ENCODE peak calls at places on chromosomes 7 and 10, in four cellular contexts. One of them, this sample, is unnamed.

GRCh38 chr7:44533301-44534055 is 7.7 kb downstream of the NPC1L1 start:
- DNase-seq in upper lobe of right lung: no peak
- DNase-seq in AML-193: no peak
- DNase-seq in activated CD8-positive, alpha-beta memory T cell treated with anti-CD3 and anti-CD28 coated beads, Interleukin-2, amount 50 U/mL, for 48 hours: no peak
- DNase-seq in this sample: no peak

GRCh38 chr7:38660427-38661099 is 29.4 kb upstream of the AMPH start:
- DNase-seq in upper lobe of right lung: no peak
- DNase-seq in AML-193: peak; percentile 64
- DNase-seq in activated CD8-positive, alpha-beta memory T cell treated with anti-CD3 and anti-CD28 coated beads, Interleukin-2, amount 50 U/mL, for 48 hours: no peak
- DNase-seq in this sample: peak; percentile 6

GRCh38 chr10:121734517-121735137 is 136.4 kb upstream of the FGFR2 start:
- DNase-seq in AML-193: no peak
- DNase-seq in upper lobe of right lung: no peak
- DNase-seq in activated CD8-positive, alpha-beta memory T cell treated with anti-CD3 and anti-CD28 coated beads, Interleukin-2, amount 50 U/mL, for 48 hours: no peak
- DNase-seq in this sample: no peak

GRCh38 chr10:111204880-111205279 is 128.1 kb downstream of the ADRA2A start:
- DNase-seq in upper lobe of right lung: no peak
- DNase-seq in AML-193: no peak
- DNase-seq in activated CD8-positive, alpha-beta memory T cell treated with anti-CD3 and anti-CD28 coated beads, Interleukin-2, amount 50 U/mL, for 48 hours: no peak
- DNase-seq in this sample: no peak

GRCh38 chr7:14389052-14389988 is 399.9 kb upstream of the ETV1 start:
- DNase-seq in activated CD8-positive, alpha-beta memory T cell treated with anti-CD3 and anti-CD28 coated beads, Interleukin-2, amount 50 U/mL, for 48 hours: no peak
- DNase-seq in upper lobe of right lung: no peak
- DNase-seq in AML-193: no peak
- DNase-seq in this sample: no peak

GRCh38 chr10:75957321-75957720 is 525.9 kb downstream of the LRMDA start:
- DNase-seq in activated CD8-positive, alpha-beta memory T cell treated with anti-CD3 and anti-CD28 coated beads, Interleukin-2, amount 50 U/mL, for 48 hours: no peak
- DNase-seq in AML-193: no peak
- DNase-seq in upper lobe of right lung: no peak
- DNase-seq in this sample: no peak

GRCh38 chr7:92837214-92837749 is 909 bp upstream of the CDK6 start:
- DNase-seq in activated CD8-positive, alpha-beta memory T cell treated with anti-CD3 and anti-CD28 coated beads, Interleukin-2, amount 50 U/mL, for 48 hours: no peak
- DNase-seq in AML-193: no peak
- DNase-seq in upper lobe of right lung: no peak
- DNase-seq in this sample: no peak

GRCh38 chr7:51602321-51602720 is 285.7 kb upstream of the COBL start:
- DNase-seq in upper lobe of right lung: no peak
- DNase-seq in activated CD8-positive, alpha-beta memory T cell treated with anti-CD3 and anti-CD28 coated beads, Interleukin-2, amount 50 U/mL, for 48 hours: no peak
- DNase-seq in AML-193: no peak
- DNase-seq in this sample: no peak

GRCh38 chr10:68727146-68727545 is 6.1 kb downstream of the CCAR1 start:
- DNase-seq in AML-193: no peak
- DNase-seq in upper lobe of right lung: no peak
- DNase-seq in activated CD8-positive, alpha-beta memory T cell treated with anti-CD3 and anti-CD28 coated beads, Interleukin-2, amount 50 U/mL, for 48 hours: peak; percentile 18
- DNase-seq in this sample: no peak

GRCh38 chr10:5860039-5860438 is 29.7 kb downstream of the ANKRD16 start:
- DNase-seq in activated CD8-positive, alpha-beta memory T cell treated with anti-CD3 and anti-CD28 coated beads, Interleukin-2, amount 50 U/mL, for 48 hours: no peak
- DNase-seq in AML-193: no peak
- DNase-seq in upper lobe of right lung: no peak
- DNase-seq in this sample: no peak

This sample was measured in GDM1.